ENCODE peak calls at places on chromosomes 7 and 10, in six cellular contexts. D, E, P, Y, O and G are unnamed samples.

GRCh38 chr7:107387077-107387476 is 82.8 kb upstream of the GPR22 start:
- DNase-seq in D (peak), E (peak), P (peak), Y (no peak), O (no peak), G (no peak)

GRCh38 chr10:14386202-14386593 is 55.5 kb upstream of the FRMD4A start:
- DNase-seq in D (peak), E (peak), P (no peak), Y (no peak), O (no peak), G (no peak)

GRCh38 chr7:149501651-149502050 is 4.0 kb upstream of the ZNF746 start:
- DNase-seq in D (no peak), E (no peak), P (no peak), Y (no peak), O (no peak), G (no peak)

GRCh38 chr10:108782411-108782810 is 1140.9 kb downstream of the XPNPEP1 start:
- DNase-seq in D (no peak), E (no peak), P (no peak), Y (no peak), O (no peak), G (no peak)

GRCh38 chr7:16347461-16348192 is 73.7 kb downstream of the CRPPA start:
- DNase-seq in D (peak), E (peak), P (no peak), Y (no peak), O (no peak), G (no peak)

GRCh38 chr7:87413029-87413428 is 62.5 kb downstream of the ABCB4 start:
- DNase-seq in D (peak), E (peak), P (no peak), Y (no peak), O (no peak), G (no peak)

GRCh38 chr7:76165973-76166403 is 35.7 kb upstream of the SRRM3 start:
- DNase-seq in D (no peak), E (no peak), P (no peak), Y (no peak), O (no peak), G (no peak)

GRCh38 chr7:55555160-55555559 is 17.1 kb downstream of the VOPP1 start:
- DNase-seq in D (no peak), E (no peak), P (no peak), Y (no peak), O (no peak), G (no peak)

GRCh38 chr10:78170026-78170475 is 136.4 kb downstream of the RPS24 start:
- DNase-seq in D (peak), E (peak), P (no peak), Y (no peak), O (no peak), G (no peak)

GRCh38 chr10:91613411-91614253 is 19.2 kb downstream of the PPP1R3C start:
- DNase-seq in D (peak), E (peak), P (no peak), Y (peak), O (no peak), G (no peak)

GRCh38 chr7:41188163-41189130 is 514.4 kb downstream of the INHBA start:
- DNase-seq in D (peak), E (peak), P (no peak), Y (no peak), O (no peak), G (no peak)

GRCh38 chr10:78804356-78805032 is 264.3 kb upstream of the ZMIZ1 start:
- DNase-seq in D (no peak), E (no peak), P (peak), Y (no peak), O (peak), G (no peak)

GRCh38 chr10:124527996-124528395 is 66.4 kb downstream of the LHPP start:
- DNase-seq in D (no peak), E (no peak), P (no peak), Y (no peak), O (no peak), G (no peak)

GRCh38 chr10:22475857-22476600 is 130.7 kb downstream of the SPAG6 start:
- DNase-seq in D (no peak), E (peak), P (no peak), Y (no peak), O (no peak), G (no peak)

GRCh38 chr7:149642579-149642978 is 130.8 kb downstream of the ZNF467 start:
- DNase-seq in D (no peak), E (no peak), P (no peak), Y (no peak), O (peak), G (no peak)

GRCh38 chr10:63631971-63632370 is 110.8 kb downstream of the REEP3 start:
- DNase-seq in D (peak), E (peak), P (no peak), Y (no peak), O (no peak), G (no peak)

GRCh38 chr10:59905066-59905734 is 1.2 kb downstream of the CCDC6 start:
- DNase-seq in D (peak), E (peak), P (peak), Y (no peak), O (peak), G (no peak)

GRCh38 chr7:83782628-83783027 is 133.7 kb upstream of the SEMA3E start:
- DNase-seq in D (peak), E (peak), P (no peak), Y (no peak), O (no peak), G (no peak)

GRCh38 chr7:140977351-140978140 is 37.2 kb downstream of the MRPS33 start:
- DNase-seq in D (no peak), E (no peak), P (no peak), Y (no peak), O (no peak), G (no peak)

GRCh38 chr10:31977440-31978157 is 49.0 kb upstream of the ARHGAP12 start:
- DNase-seq in D (peak), E (peak), P (no peak), Y (no peak), O (no peak), G (peak)
- H3K4me3 ChIP-seq in D (no peak), E (no peak), P (no peak), Y (no peak), O (no peak), G (no peak)

GRCh38 chr10:30057421-30057841 is 2.0 kb downstream of the JCAD start:
- DNase-seq in D (peak), E (peak), P (no peak), Y (peak), O (no peak), G (no peak)
- H3K4me3 ChIP-seq in D (peak), E (no peak), P (peak), Y (peak), O (no peak), G (no peak)

GRCh38 chr7:101974365-101974764 is 156.9 kb downstream of the CUX1 start:
- DNase-seq in D (no peak), E (no peak), P (no peak), Y (no peak), O (no peak), G (no peak)
- H3K4me3 ChIP-seq in D (no peak), E (no peak), P (no peak), Y (no peak), O (no peak), G (no peak)

GRCh38 chr7:98619450-98620321 is 2.6 kb downstream of the NPTX2 start:
- DNase-seq in D (peak), E (peak), P (no peak), Y (no peak), O (no peak), G (no peak)

GRCh38 chr7:98617051-98617959 is at the start of gene NPTX2:
- DNase-seq in D (no peak), E (peak), P (peak), Y (no peak), O (peak), G (no peak)

GRCh38 chr7:98618786-98619185 is 1.7 kb downstream of the NPTX2 start:
- DNase-seq in D (no peak), E (no peak), P (no peak), Y (no peak), O (no peak), G (no peak)

GRCh38 chr7:98616381-98617050 is 569 bp upstream of the NPTX2 start:
- DNase-seq in D (no peak), E (no peak), P (no peak), Y (no peak), O (no peak), G (no peak)

GRCh38 chr7:98617960-98618418 is 904 bp downstream of the NPTX2 start:
- DNase-seq in D (no peak), E (no peak), P (no peak), Y (no peak), O (no peak), G (no peak)
- H3K4me3 ChIP-seq in D (no peak), E (no peak), P (peak), Y (no peak), O (peak), G (no peak)

DNA sequence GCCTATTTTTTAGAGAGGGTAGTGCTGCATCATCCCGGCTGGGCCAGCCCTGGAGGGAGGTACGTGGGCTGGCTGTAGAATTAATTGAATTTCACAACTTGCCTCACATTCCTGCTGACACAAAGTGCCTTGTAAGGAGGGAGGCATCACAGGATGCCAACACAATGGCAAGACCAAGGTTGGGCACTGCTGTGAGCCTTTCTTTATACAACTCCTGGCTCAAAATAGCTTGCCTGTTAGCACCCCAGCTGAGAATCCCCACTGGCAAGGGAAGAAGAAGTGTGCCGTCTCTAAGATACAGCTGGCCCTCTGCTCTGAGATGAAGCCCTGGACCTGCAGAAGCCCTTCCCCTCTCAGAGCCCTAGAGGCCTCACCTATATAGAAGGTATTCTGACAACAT is 873.9 kb downstream of the GRID1 start:
- DNase-seq in D (no peak), E (no peak), P (no peak), Y (no peak), O (no peak), G (no peak)
- H3K4me3 ChIP-seq in D (no peak), E (no peak), P (no peak), Y (no peak), O (no peak), G (no peak)

DNA sequence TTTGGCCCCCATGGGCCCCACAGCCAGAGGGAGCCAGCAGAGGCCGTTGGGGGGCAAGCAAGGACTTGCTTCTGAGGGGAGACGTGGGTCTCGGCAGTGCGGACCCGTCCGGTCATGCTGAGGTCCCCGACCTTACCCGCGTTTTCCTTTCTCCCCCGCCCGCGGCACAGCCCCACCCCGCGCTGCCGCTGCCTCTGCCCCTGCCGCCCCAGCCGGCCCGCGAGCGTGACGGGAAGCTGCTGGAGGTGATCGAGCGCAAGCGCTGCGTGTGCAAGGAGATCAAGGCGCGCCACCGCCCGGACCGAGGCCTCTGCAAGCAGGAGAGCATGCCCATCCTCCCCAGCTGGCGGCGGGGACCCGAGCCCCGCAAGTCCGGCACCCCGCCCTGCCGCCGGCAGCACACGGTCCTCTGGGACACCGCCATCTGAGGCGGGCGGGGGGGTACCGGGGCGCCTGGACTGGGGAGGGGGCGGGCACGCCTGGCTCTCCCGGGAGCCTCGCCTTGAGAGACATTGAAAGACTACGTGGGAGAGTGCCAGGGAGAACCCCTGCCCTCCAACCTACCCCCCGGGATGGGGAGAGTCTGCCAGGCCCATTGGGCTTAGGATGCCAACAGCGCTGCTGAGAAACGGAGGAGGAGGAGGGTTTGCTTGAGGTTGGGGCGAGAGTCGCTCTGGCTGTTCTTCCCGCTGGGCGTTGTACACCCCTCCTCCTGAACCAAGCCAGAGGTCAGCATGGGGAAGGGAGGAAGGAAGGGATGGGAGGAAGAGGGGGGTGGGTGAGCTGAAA is 9.9 kb downstream of the NYAP1 start:
- DNase-seq in D (no peak), E (peak), P (no peak), Y (no peak), O (no peak), G (no peak)
- H3K4me3 ChIP-seq in D (no peak), E (peak), P (peak), Y (no peak), O (peak), G (peak)

DNA sequence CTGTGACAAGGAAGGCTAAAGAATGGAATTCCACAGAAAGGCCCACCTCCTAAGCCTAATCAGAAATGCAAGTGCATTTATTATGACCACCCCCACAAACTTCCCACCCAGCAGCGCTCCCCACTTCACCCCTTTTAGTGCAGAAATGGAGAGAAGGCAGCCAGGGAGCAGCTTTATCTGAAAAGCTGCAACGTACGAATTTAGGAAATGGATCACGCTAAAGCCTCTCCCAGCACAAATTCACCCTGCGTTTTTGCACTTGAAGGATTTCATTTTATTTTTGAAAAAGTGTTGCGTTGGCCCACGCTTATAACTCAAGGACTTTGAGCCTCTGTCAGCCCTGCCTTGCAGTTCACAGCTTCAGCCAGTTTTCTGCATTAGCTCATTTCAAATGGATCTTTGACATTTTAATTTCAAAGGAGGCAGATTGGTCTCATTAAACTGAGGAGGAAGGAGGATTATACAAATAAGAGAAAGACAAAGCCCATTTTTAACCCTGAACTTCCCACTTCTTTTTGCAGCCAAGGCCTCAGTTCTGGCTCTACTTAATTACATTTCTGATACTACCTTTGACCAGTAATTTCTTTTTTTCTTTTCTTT is 556.1 kb downstream of the KCNMA1 start:
- DNase-seq in D (no peak), E (no peak), P (no peak), Y (no peak), O (no peak), G (no peak)
- H3K4me3 ChIP-seq in D (no peak), E (no peak), P (no peak), Y (no peak), O (no peak), G (no peak)

GRCh38 chr10:52755297-52756062 is 17.1 kb downstream of the MBL2 start:
- DNase-seq in D (peak), E (peak), P (no peak), Y (no peak), O (no peak), G (no peak)
- H3K4me3 ChIP-seq in D (no peak), E (no peak), P (no peak), Y (no peak), O (no peak), G (no peak)

GRCh38 chr7:100965051-100965722 is 4.2 kb upstream of the MUC12 start:
- DNase-seq in D (no peak), E (no peak), P (no peak), Y (no peak), O (no peak), G (no peak)
- H3K4me3 ChIP-seq in D (no peak), E (no peak), P (no peak), Y (peak), O (no peak), G (no peak)